ENCODE peak calls at places on chromosomes 5 and 9, in nine cellular contexts. One of them, this sample, is unnamed.

GRCh38 chr5:151224372-151224771 is 480 bp upstream of the CCDC69 start:
- DNase-seq in BJ: no peak
- DNase-seq in foreskin keratinocyte: no peak
- DNase-seq in H9: no peak
- DNase-seq in CD8-positive, alpha-beta T cell: no peak
- DNase-seq in nephron progenitor cell: no peak
- DNase-seq in HCT116: no peak
- DNase-seq in hepatocyte: no peak
- DNase-seq in HFFc6: no peak
- DNase-seq in this sample: no peak

GRCh38 chr5:61969347-61969746 is 336.7 kb upstream of the KIF2A start:
- DNase-seq in hepatocyte: no peak
- DNase-seq in nephron progenitor cell: no peak
- DNase-seq in H9: no peak
- DNase-seq in CD8-positive, alpha-beta T cell: no peak
- DNase-seq in HCT116: no peak
- DNase-seq in foreskin keratinocyte: peak; percentile 91
- DNase-seq in HFFc6: no peak
- DNase-seq in BJ: no peak
- DNase-seq in this sample: no peak

GRCh38 chr9:123742009-123742767 is 187.7 kb downstream of the DENND1A start:
- DNase-seq in HFFc6: no peak
- DNase-seq in CD8-positive, alpha-beta T cell: no peak
- DNase-seq in HCT116: no peak
- DNase-seq in nephron progenitor cell: no peak
- DNase-seq in H9: no peak
- DNase-seq in BJ: no peak
- DNase-seq in foreskin keratinocyte: no peak
- DNase-seq in hepatocyte: no peak
- DNase-seq in this sample: peak; percentile 2

GRCh38 chr5:172932313-172933017 is 26.8 kb upstream of the RPL26L1 start:
- DNase-seq in CD8-positive, alpha-beta T cell: peak; percentile 64
- DNase-seq in hepatocyte: peak; percentile 82
- DNase-seq in nephron progenitor cell: peak; percentile 78
- DNase-seq in HCT116: peak; percentile 10
- DNase-seq in HFFc6: peak; percentile 62
- DNase-seq in BJ: no peak
- DNase-seq in H9: peak; percentile 73
- DNase-seq in foreskin keratinocyte: peak; percentile 29
- DNase-seq in this sample: peak; percentile 65

GRCh38 chr5:126508962-126509279 is 85.7 kb downstream of the GRAMD2B start:
- DNase-seq in HCT116: no peak
- DNase-seq in BJ: no peak
- DNase-seq in CD8-positive, alpha-beta T cell: no peak
- DNase-seq in nephron progenitor cell: no peak
- DNase-seq in foreskin keratinocyte: no peak
- DNase-seq in H9: no peak
- DNase-seq in HFFc6: no peak
- DNase-seq in hepatocyte: no peak
- DNase-seq in this sample: no peak

GRCh38 chr9:121784706-121785426 is 133.4 kb downstream of the DAB2IP start:
- DNase-seq in nephron progenitor cell: no peak
- DNase-seq in BJ: no peak
- DNase-seq in foreskin keratinocyte: no peak
- DNase-seq in CD8-positive, alpha-beta T cell: no peak
- DNase-seq in hepatocyte: peak; percentile 21
- DNase-seq in HCT116: no peak
- DNase-seq in HFFc6: no peak
- DNase-seq in H9: peak; percentile 64
- DNase-seq in this sample: no peak

GRCh38 chr9:2729003-2729402 is 11.7 kb downstream of the KCNV2 start:
- DNase-seq in CD8-positive, alpha-beta T cell: no peak
- DNase-seq in HCT116: no peak
- DNase-seq in HFFc6: peak; percentile 7
- DNase-seq in hepatocyte: no peak
- DNase-seq in foreskin keratinocyte: peak; percentile 24
- DNase-seq in H9: no peak
- DNase-seq in BJ: no peak
- DNase-seq in nephron progenitor cell: no peak
- DNase-seq in this sample: no peak

GRCh38 chr5:1007681-1008450 is 736 bp upstream of the NKD2 start:
- DNase-seq in nephron progenitor cell: no peak
- DNase-seq in CD8-positive, alpha-beta T cell: no peak
- DNase-seq in hepatocyte: no peak
- DNase-seq in foreskin keratinocyte: no peak
- DNase-seq in HFFc6: no peak
- DNase-seq in H9: no peak
- DNase-seq in HCT116: no peak
- DNase-seq in BJ: no peak
- DNase-seq in this sample: no peak

GRCh38 chr9:80285325-80285724 is 713.6 kb downstream of the TLE4 start:
- DNase-seq in HCT116: no peak
- DNase-seq in foreskin keratinocyte: peak; percentile 9
- DNase-seq in H9: no peak
- DNase-seq in HFFc6: no peak
- DNase-seq in CD8-positive, alpha-beta T cell: no peak
- DNase-seq in BJ: no peak
- DNase-seq in nephron progenitor cell: no peak
- DNase-seq in hepatocyte: peak; percentile 11
- DNase-seq in this sample: no peak

GRCh38 chr5:136033848-136034247 is 5.1 kb downstream of the TGFBI start:
- DNase-seq in HCT116: no peak
- DNase-seq in foreskin keratinocyte: peak; percentile 91
- DNase-seq in CD8-positive, alpha-beta T cell: no peak
- DNase-seq in hepatocyte: no peak
- DNase-seq in HFFc6: peak; percentile 19
- DNase-seq in BJ: no peak
- DNase-seq in nephron progenitor cell: no peak
- DNase-seq in H9: no peak
- DNase-seq in this sample: no peak

GRCh38 chr5:104265531-104266130 is 703.0 kb upstream of the NUDT12 start:
- DNase-seq in BJ: no peak
- DNase-seq in HCT116: no peak
- DNase-seq in H9: no peak
- DNase-seq in CD8-positive, alpha-beta T cell: no peak
- DNase-seq in hepatocyte: no peak
- DNase-seq in foreskin keratinocyte: peak; percentile 18
- DNase-seq in HFFc6: no peak
- DNase-seq in nephron progenitor cell: no peak
- DNase-seq in this sample: no peak

DNA sequence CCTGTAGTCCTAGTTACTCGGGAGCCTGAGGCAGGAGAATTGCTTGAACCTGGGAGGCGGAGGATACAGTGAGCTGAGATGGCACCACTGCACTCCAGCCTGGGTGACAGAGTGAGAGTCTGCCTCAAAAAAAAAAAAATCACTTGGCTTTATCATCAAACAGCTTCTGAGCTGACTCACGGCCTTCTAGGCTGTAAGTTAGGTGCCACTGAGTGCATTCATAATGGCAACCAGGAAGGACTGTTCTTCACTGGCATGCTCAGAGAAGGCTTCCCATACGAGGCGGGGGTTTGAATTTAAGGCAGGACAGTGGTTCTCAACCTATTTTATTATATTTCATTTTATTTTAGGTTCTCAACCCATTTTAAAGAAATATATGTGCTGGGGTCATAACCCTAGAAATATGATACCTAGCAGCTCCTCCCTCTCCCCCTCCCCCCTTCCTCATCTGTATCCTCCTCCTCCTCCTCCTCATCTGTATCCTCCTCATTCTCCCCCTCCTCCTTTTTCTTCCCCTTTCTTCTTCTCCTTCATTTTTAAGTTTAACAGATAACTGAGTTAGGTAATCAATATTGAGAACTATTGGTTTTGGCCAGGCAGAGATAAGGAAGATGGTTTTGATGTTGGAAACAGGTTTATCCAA is 19.0 kb upstream of the LHFPL2 start:
- DNase-seq in HCT116: no peak
- DNase-seq in hepatocyte: no peak
- DNase-seq in nephron progenitor cell: no peak
- DNase-seq in CD8-positive, alpha-beta T cell: no peak
- DNase-seq in foreskin keratinocyte: peak; percentile 57
- DNase-seq in H9: no peak
- DNase-seq in BJ: no peak
- DNase-seq in HFFc6: peak; percentile 18
- DNase-seq in this sample: no peak
- TF ChIP-seq CTCF in HCT116: no peak
- TF ChIP-seq CTCF in hepatocyte: no peak
- TF ChIP-seq CTCF in nephron progenitor cell: no peak
- TF ChIP-seq CTCF in CD8-positive, alpha-beta T cell: no peak
- TF ChIP-seq CTCF in foreskin keratinocyte: no peak
- TF ChIP-seq CTCF in H9: no peak
- TF ChIP-seq CTCF in BJ: no peak
- TF ChIP-seq CTCF in HFFc6: no peak
- TF ChIP-seq CTCF in this sample: no peak

DNA sequence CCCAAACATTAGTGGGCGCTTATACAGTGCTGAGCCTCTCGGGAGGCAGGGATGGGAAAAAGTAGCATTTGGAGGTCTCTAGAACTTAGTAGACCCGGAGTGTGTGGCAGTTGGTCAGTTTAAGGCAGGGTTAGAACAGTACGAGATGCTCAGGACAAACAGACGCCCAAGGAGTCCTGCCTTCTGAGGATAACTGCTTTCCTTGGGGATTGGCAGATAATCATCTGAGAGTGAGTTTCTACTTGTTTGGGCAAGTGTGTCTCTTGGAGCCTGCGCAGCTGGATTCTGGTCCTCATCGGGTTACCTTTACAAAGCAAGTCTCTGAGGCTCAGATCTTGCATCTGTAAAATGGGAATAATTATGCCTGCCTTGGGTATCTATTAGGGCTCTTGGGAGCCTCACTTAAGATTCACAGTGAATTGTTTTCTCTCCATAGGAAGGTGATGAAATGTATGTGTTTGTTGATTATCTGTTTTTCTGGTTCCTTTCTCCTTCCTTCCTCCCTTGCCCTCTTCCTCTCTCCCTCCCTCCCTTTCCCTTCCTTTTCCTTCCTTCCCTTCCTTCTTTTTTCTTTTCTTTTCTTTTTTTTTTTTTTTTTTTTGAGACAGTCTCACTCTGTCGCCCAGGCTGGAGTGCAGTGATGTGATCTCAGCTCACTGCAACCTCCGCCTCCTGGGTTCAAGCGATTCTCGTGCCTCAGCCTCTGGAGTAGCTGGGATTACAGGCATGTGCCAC is 2.0 kb downstream of the PRRC2B start:
- DNase-seq in HCT116: no peak
- DNase-seq in BJ: no peak
- DNase-seq in H9: no peak
- DNase-seq in HFFc6: no peak
- DNase-seq in nephron progenitor cell: no peak
- DNase-seq in CD8-positive, alpha-beta T cell: no peak
- DNase-seq in hepatocyte: no peak
- DNase-seq in foreskin keratinocyte: peak; percentile 80
- DNase-seq in this sample: no peak
- TF ChIP-seq CTCF in HCT116: no peak
- TF ChIP-seq CTCF in BJ: peak; percentile 11
- TF ChIP-seq CTCF in H9: no peak
- TF ChIP-seq CTCF in HFFc6: no peak
- TF ChIP-seq CTCF in nephron progenitor cell: no peak
- TF ChIP-seq CTCF in CD8-positive, alpha-beta T cell: no peak
- TF ChIP-seq CTCF in hepatocyte: no peak
- TF ChIP-seq CTCF in foreskin keratinocyte: no peak
- TF ChIP-seq CTCF in this sample: no peak

GRCh38 chr5:122035913-122036312 is 42.1 kb downstream of the LOX start:
- DNase-seq in CD8-positive, alpha-beta T cell: no peak
- DNase-seq in HCT116: no peak
- DNase-seq in nephron progenitor cell: no peak
- DNase-seq in hepatocyte: peak; percentile 35
- DNase-seq in BJ: no peak
- DNase-seq in HFFc6: no peak
- DNase-seq in H9: no peak
- DNase-seq in foreskin keratinocyte: no peak
- DNase-seq in this sample: no peak

GRCh38 chr5:122029818-122030217 is 48.2 kb downstream of the LOX start:
- DNase-seq in CD8-positive, alpha-beta T cell: no peak
- DNase-seq in HFFc6: no peak
- DNase-seq in hepatocyte: no peak
- DNase-seq in nephron progenitor cell: no peak
- DNase-seq in HCT116: no peak
- DNase-seq in foreskin keratinocyte: no peak
- DNase-seq in H9: no peak
- DNase-seq in BJ: no peak
- DNase-seq in this sample: no peak

DNA sequence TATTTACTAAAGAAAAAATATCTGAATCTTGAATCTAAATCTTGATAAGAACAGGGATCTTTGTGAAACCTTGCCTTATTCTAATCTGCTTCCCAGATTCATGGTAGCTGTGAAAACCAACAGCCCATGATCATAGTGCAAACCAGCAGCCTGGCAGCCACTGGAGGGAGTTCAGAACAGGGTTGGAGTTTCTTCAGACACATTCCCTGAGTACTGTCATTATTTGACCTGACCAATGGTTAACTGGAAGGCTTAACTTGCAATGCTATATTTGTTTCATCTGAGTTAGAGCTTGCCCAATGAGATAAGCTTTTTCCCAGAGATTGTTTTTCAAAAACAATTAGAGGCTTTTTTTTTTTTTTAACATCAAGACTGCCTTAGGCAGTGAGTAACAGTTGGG is 47.8 kb downstream of the LOX start:
- DNase-seq in nephron progenitor cell: no peak
- DNase-seq in HFFc6: peak; percentile 4
- DNase-seq in foreskin keratinocyte: no peak
- DNase-seq in CD8-positive, alpha-beta T cell: no peak
- DNase-seq in HCT116: no peak
- DNase-seq in H9: no peak
- DNase-seq in hepatocyte: peak; percentile 45
- DNase-seq in BJ: no peak
- DNase-seq in this sample: no peak
- TF ChIP-seq CTCF in nephron progenitor cell: no peak
- TF ChIP-seq CTCF in HFFc6: peak; percentile 21
- TF ChIP-seq CTCF in foreskin keratinocyte: no peak
- TF ChIP-seq CTCF in CD8-positive, alpha-beta T cell: no peak
- TF ChIP-seq CTCF in HCT116: no peak
- TF ChIP-seq CTCF in H9: peak; percentile 30
- TF ChIP-seq CTCF in hepatocyte: peak; percentile 26
- TF ChIP-seq CTCF in BJ: no peak
- TF ChIP-seq CTCF in this sample: no peak

GRCh38 chr5:40680741-40681350 is 1.1 kb downstream of the PTGER4 start:
- DNase-seq in HCT116: no peak
- DNase-seq in CD8-positive, alpha-beta T cell: peak; percentile 30
- DNase-seq in HFFc6: no peak
- DNase-seq in nephron progenitor cell: peak; percentile 35
- DNase-seq in hepatocyte: no peak
- DNase-seq in BJ: no peak
- DNase-seq in foreskin keratinocyte: peak; percentile 46
- DNase-seq in H9: peak; percentile 54
- DNase-seq in this sample: no peak
- TF ChIP-seq CTCF in HCT116: no peak
- TF ChIP-seq CTCF in CD8-positive, alpha-beta T cell: peak; percentile 19
- TF ChIP-seq CTCF in HFFc6: peak; percentile 53
- TF ChIP-seq CTCF in nephron progenitor cell: no peak
- TF ChIP-seq CTCF in hepatocyte: no peak
- TF ChIP-seq CTCF in BJ: peak; percentile 7
- TF ChIP-seq CTCF in foreskin keratinocyte: peak; percentile 27
- TF ChIP-seq CTCF in H9: peak; percentile 41
- TF ChIP-seq CTCF in this sample: peak; percentile 34

GRCh38 chr9:129688285-129689043 is 23.0 kb downstream of the PRRX2 start:
- DNase-seq in foreskin keratinocyte: no peak
- DNase-seq in nephron progenitor cell: no peak
- DNase-seq in CD8-positive, alpha-beta T cell: no peak
- DNase-seq in BJ: no peak
- DNase-seq in hepatocyte: no peak
- DNase-seq in HFFc6: no peak
- DNase-seq in HCT116: no peak
- DNase-seq in H9: no peak
- DNase-seq in this sample: no peak
- TF ChIP-seq CTCF in foreskin keratinocyte: no peak
- TF ChIP-seq CTCF in nephron progenitor cell: no peak
- TF ChIP-seq CTCF in CD8-positive, alpha-beta T cell: no peak
- TF ChIP-seq CTCF in BJ: no peak
- TF ChIP-seq CTCF in hepatocyte: no peak
- TF ChIP-seq CTCF in HFFc6: no peak
- TF ChIP-seq CTCF in HCT116: no peak
- TF ChIP-seq CTCF in H9: peak; percentile 41
- TF ChIP-seq CTCF in this sample: no peak

This sample was measured in neural crest cell.